ENCODE peak calls at places on chromosome X, in nine cellular contexts. Q is upper lobe of left lung, R is mesendoderm, K is lower lobe of right lung, J is right atrium auricular region, W is fibroblast of lung, U is GM23338, E is GM23248, G is neural progenitor cell. X is an unnamed sample.

GRCh38 chrX:153521034-153521433 is 3.6 kb downstream of the ATP2B3 start:
- DNase-seq in Q (no peak), R (no peak), K (no peak), J (no peak), W (peak; percentile 56), U (no peak), E (peak; percentile 71), G (no peak), X (no peak)

GRCh38 chrX:115147220-115147619 is 42.0 kb upstream of the RBMXL3 start:
- DNase-seq in Q (no peak), R (peak; percentile 4), K (no peak), J (no peak), W (peak; percentile 8), U (peak; percentile 8), E (peak; percentile 35), G (no peak), X (no peak)

GRCh38 chrX:119187298-119187697 is 48.8 kb upstream of the PGRMC1 start:
- DNase-seq in Q (no peak), R (no peak), K (no peak), J (no peak), W (no peak), U (no peak), E (no peak), G (no peak), X (no peak)

GRCh38 chrX:46959985-46960700 is 47.9 kb downstream of the JADE3 start:
- DNase-seq in Q (no peak), R (no peak), K (no peak), J (no peak), W (no peak), U (no peak), E (peak; percentile 3), G (no peak), X (no peak)

GRCh38 chrX:103063191-103063845 is 653 bp downstream of the BEX1 start:
- DNase-seq in Q (no peak), R (peak; percentile 74), K (no peak), J (no peak), W (peak; percentile 26), U (peak; percentile 60), E (peak; percentile 60), G (peak; percentile 64), X (peak; percentile 81)

GRCh38 chrX:18041656-18042055 is 179.0 kb downstream of the BEND2 start:
- DNase-seq in Q (no peak), R (no peak), K (no peak), J (no peak), W (no peak), U (no peak), E (no peak), G (no peak), X (no peak)

GRCh38 chrX:21375795-21376069 is 1.5 kb downstream of the CNKSR2 start:
- DNase-seq in Q (no peak), R (peak; percentile 61), K (no peak), J (no peak), W (no peak), U (peak; percentile 46), E (no peak), G (peak; percentile 64), X (peak; percentile 48)

GRCh38 chrX:121781991-121782390 is 734.6 kb downstream of the GLUD2 start:
- DNase-seq in Q (no peak), R (no peak), K (no peak), J (no peak), W (no peak), U (no peak), E (no peak), G (no peak), X (no peak)

GRCh38 chrX:103637604-103638338 is 9.0 kb downstream of the TCEAL1 start:
- DNase-seq in Q (no peak), R (no peak), K (no peak), J (no peak), W (peak; percentile 36), U (no peak), E (peak; percentile 32), G (no peak), X (no peak)

GRCh38 chrX:119399772-119400101 is 601 bp downstream of the SLC25A43 start:
- DNase-seq in Q (no peak), R (peak; percentile 37), K (no peak), J (no peak), W (peak; percentile 47), U (peak; percentile 53), E (peak; percentile 65), G (peak; percentile 33), X (no peak)

GRCh38 chrX:153687121-153688039 is at the start of gene SLC6A8:
- DNase-seq in Q (peak; percentile 51), R (peak; percentile 78), K (peak; percentile 65), J (peak; percentile 68), W (peak; percentile 53), U (peak; percentile 60), E (peak; percentile 77), G (peak; percentile 83), X (peak; percentile 87)

GRCh38 chrX:70755850-70756249 is 152.7 kb downstream of the TEX11 start:
- DNase-seq in Q (no peak), R (peak; percentile 48), K (no peak), J (no peak), W (no peak), U (peak; percentile 62), E (no peak), G (peak; percentile 55), X (peak; percentile 85)

GRCh38 chrX:80550722-80551121 is 130.5 kb downstream of the TENT5D start:
- DNase-seq in Q (no peak), R (peak; percentile 76), K (no peak), J (no peak), W (no peak), U (peak; percentile 43), E (peak; percentile 0), G (peak; percentile 40), X (peak; percentile 74)

GRCh38 chrX:150366951-150367545 is 3.9 kb downstream of the MAMLD1 start:
- DNase-seq in Q (no peak), R (no peak), K (no peak), J (no peak), W (peak; percentile 68), U (no peak), E (peak; percentile 74), G (no peak), X (no peak)

GRCh38 chrX:148691456-148691855 is 191.0 kb downstream of the AFF2 start:
- DNase-seq in Q (no peak), R (no peak), K (no peak), J (no peak), W (peak; percentile 8), U (no peak), E (peak; percentile 51), G (no peak), X (no peak)

GRCh38 chrX:8273451-8273894 is 102.4 kb upstream of the VCX2 start:
- DNase-seq in Q (no peak), R (peak; percentile 66), K (no peak), J (no peak), W (peak; percentile 75), U (no peak), E (no peak), G (no peak), X (no peak)

GRCh38 chrX:153886915-153887314 is 942 bp upstream of the L1CAM start:
- DNase-seq in Q (no peak), R (peak; percentile 92), K (no peak), J (no peak), W (no peak), U (peak; percentile 63), E (no peak), G (no peak), X (peak; percentile 62)

GRCh38 chrX:1874416-1874815 is 259.6 kb downstream of the ASMT start:
- DNase-seq in Q (no peak), R (no peak), K (no peak), J (no peak), W (no peak), U (no peak), E (no peak), G (no peak), X (no peak)

GRCh38 chrX:124015721-124016120 is 54.2 kb downstream of the STAG2 start:
- DNase-seq in Q (no peak), R (no peak), K (no peak), J (no peak), W (no peak), U (no peak), E (no peak), G (no peak), X (no peak)

GRCh38 chrX:132505116-132505515 is 16.3 kb upstream of the MBNL3 start:
- DNase-seq in Q (no peak), R (no peak), K (no peak), J (no peak), W (peak; percentile 4), U (no peak), E (peak; percentile 36), G (no peak), X (no peak)

GRCh38 chrX:10393899-10394298 is 226.5 kb downstream of the MID1 start:
- DNase-seq in Q (no peak), R (no peak), K (no peak), J (no peak), W (no peak), U (no peak), E (no peak), G (no peak), X (no peak)
- H3K27ac ChIP-seq in Q (no peak overlapping the region), R (no peak overlapping the region), K (no peak overlapping the region), J (no peak overlapping the region), W (no peak overlapping the region), U (no peak overlapping the region), E (no peak overlapping the region), G (no peak overlapping the region), X (no peak overlapping the region)

DNA sequence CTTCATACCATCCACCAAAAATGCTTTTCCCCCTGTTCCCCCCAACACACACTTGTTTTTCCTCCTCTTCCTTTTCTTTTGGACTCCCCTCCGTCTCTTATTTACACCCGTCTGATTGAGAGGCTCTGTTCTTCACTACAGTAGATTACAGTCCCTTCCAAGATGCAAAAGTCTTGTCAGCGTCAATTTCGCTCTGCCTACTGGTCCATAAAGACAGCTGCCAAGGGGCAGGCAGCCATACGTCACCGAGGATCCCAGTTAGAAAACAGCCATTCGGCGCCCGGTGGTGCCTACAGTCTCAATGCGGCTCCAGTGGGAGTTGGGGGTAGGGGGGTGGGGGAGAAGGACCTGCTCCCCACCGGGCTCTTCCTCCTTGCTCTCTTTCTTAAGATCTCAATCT is at the start of gene GPM6B:
- DNase-seq in Q (no peak), R (peak; percentile 32), K (no peak), J (no peak), W (no peak), U (peak; percentile 21), E (no peak), G (peak; percentile 65), X (no peak)
- H3K27ac ChIP-seq in Q (no peak within 1 kb of the TSS), R (no peak within 1 kb of the TSS), K (no peak within 1 kb of the TSS), J (no peak within 1 kb of the TSS), W (no peak within 1 kb of the TSS), U (peak within 1 kb of the TSS; percentile 74), E (no peak within 1 kb of the TSS), G (peak within 1 kb of the TSS; percentile 89), X (peak within 1 kb of the TSS; percentile 95)

GRCh38 chrX:54509401-54509800 is 13.4 kb upstream of the FGD1 start:
- DNase-seq in Q (no peak), R (peak; percentile 58), K (no peak), J (no peak), W (peak; percentile 37), U (peak; percentile 49), E (peak; percentile 12), G (no peak), X (no peak)
- H3K27ac ChIP-seq in Q (no peak overlapping the region), R (no peak overlapping the region), K (no peak overlapping the region), J (no peak overlapping the region), W (no peak overlapping the region), U (peak overlapping the region; percentile 83), E (no peak overlapping the region), G (no peak overlapping the region), X (no peak overlapping the region)

DNA sequence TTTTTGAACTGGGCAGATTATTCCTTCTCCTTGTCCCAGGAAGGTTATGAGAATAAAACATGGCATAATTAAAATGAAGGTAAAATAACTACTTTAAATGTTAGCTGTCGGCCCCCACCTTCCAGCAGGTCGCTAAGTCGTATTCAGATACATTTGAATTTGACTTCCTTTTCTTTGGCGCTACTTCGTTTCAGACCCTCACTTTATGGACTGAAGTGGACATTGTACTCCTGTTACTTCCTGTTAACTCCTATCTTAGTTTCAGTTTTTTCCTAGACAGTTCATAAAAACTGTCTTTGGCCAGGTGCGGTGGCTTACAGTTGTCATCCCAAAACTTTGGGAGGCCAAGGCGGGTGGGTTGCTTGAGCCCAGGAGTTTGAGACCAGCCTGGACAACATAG is 5.7 kb downstream of the SYAP1 start:
- DNase-seq in Q (no peak), R (no peak), K (no peak), J (no peak), W (no peak), U (no peak), E (no peak), G (no peak), X (no peak)
- H3K27ac ChIP-seq in Q (no peak overlapping the region), R (no peak overlapping the region), K (no peak overlapping the region), J (no peak overlapping the region), W (no peak overlapping the region), U (no peak overlapping the region), E (no peak overlapping the region), G (no peak overlapping the region), X (no peak overlapping the region)

X was measured in endodermal cell.